ENCODE peak calls at places on chromosome 18, in seven cellular contexts. One of them, this sample, is unnamed.

GRCh38 chr18:67634631-67635338 is 118.3 kb upstream of the DSEL start:
- DNase-seq in astrocyte: no peak
- DNase-seq in breast epithelium: no peak
- DNase-seq in pancreas: no peak
- DNase-seq in tibial nerve: no peak
- DNase-seq in A549: no peak
- DNase-seq in cardiac muscle cell: peak; percentile 9
- DNase-seq in this sample: no peak

GRCh38 chr18:40414155-40414754 is 1540.8 kb upstream of the PIK3C3 start:
- DNase-seq in astrocyte: peak; percentile 33
- DNase-seq in breast epithelium: no peak
- DNase-seq in pancreas: no peak
- DNase-seq in tibial nerve: no peak
- DNase-seq in A549: no peak
- DNase-seq in cardiac muscle cell: no peak
- DNase-seq in this sample: peak; percentile 60

GRCh38 chr18:57585846-57586242 is 658 bp downstream of the FECH start:
- DNase-seq in astrocyte: no peak
- DNase-seq in breast epithelium: no peak
- DNase-seq in pancreas: no peak
- DNase-seq in tibial nerve: no peak
- DNase-seq in A549: no peak
- DNase-seq in cardiac muscle cell: no peak
- DNase-seq in this sample: peak; percentile 6

GRCh38 chr18:6056171-6056932 is 161.0 kb upstream of the TMEM200C start:
- DNase-seq in astrocyte: peak; percentile 69
- DNase-seq in breast epithelium: no peak
- DNase-seq in pancreas: no peak
- DNase-seq in tibial nerve: no peak
- DNase-seq in A549: peak; percentile 5
- DNase-seq in cardiac muscle cell: peak; percentile 22
- DNase-seq in this sample: peak; percentile 65

GRCh38 chr18:6589979-6590725 is 139.4 kb upstream of the ARHGAP28 start:
- DNase-seq in astrocyte: no peak
- DNase-seq in breast epithelium: no peak
- DNase-seq in pancreas: no peak
- DNase-seq in tibial nerve: no peak
- DNase-seq in A549: no peak
- DNase-seq in cardiac muscle cell: no peak
- DNase-seq in this sample: no peak

GRCh38 chr18:75478996-75479870 is 51.7 kb upstream of the SMIM21 start:
- DNase-seq in astrocyte: peak; percentile 37
- DNase-seq in breast epithelium: no peak
- DNase-seq in pancreas: no peak
- DNase-seq in tibial nerve: no peak
- DNase-seq in A549: peak; percentile 4
- DNase-seq in cardiac muscle cell: peak; percentile 64
- DNase-seq in this sample: peak; percentile 51

GRCh38 chr18:8431036-8431435 is 178.2 kb upstream of the RAB12 start:
- DNase-seq in astrocyte: no peak
- DNase-seq in breast epithelium: no peak
- DNase-seq in pancreas: no peak
- DNase-seq in tibial nerve: no peak
- DNase-seq in A549: no peak
- DNase-seq in cardiac muscle cell: no peak
- DNase-seq in this sample: no peak

GRCh38 chr18:43634994-43635393 is 357.7 kb upstream of the SYT4 start:
- DNase-seq in astrocyte: no peak
- DNase-seq in breast epithelium: no peak
- DNase-seq in pancreas: no peak
- DNase-seq in tibial nerve: no peak
- DNase-seq in A549: no peak
- DNase-seq in cardiac muscle cell: no peak
- DNase-seq in this sample: no peak

GRCh38 chr18:77114564-77115391 is 17.8 kb downstream of the MBP start:
- DNase-seq in astrocyte: peak; percentile 65
- DNase-seq in breast epithelium: peak; percentile 94
- DNase-seq in pancreas: peak; percentile 89
- DNase-seq in tibial nerve: peak; percentile 56
- DNase-seq in A549: peak; percentile 84
- DNase-seq in cardiac muscle cell: no peak
- DNase-seq in this sample: peak; percentile 70

GRCh38 chr18:54127759-54128378 is 96.6 kb downstream of the MBD2 start:
- DNase-seq in astrocyte: no peak
- DNase-seq in breast epithelium: no peak
- DNase-seq in pancreas: no peak
- DNase-seq in tibial nerve: no peak
- DNase-seq in A549: peak; percentile 13
- DNase-seq in cardiac muscle cell: peak; percentile 73
- DNase-seq in this sample: peak; percentile 68

GRCh38 chr18:37188016-37188791 is 359.3 kb downstream of the KIAA1328 start:
- DNase-seq in astrocyte: peak; percentile 16
- DNase-seq in breast epithelium: no peak
- DNase-seq in pancreas: no peak
- DNase-seq in tibial nerve: no peak
- DNase-seq in A549: no peak
- DNase-seq in cardiac muscle cell: no peak
- DNase-seq in this sample: peak; percentile 42

GRCh38 chr18:51603551-51603950 is 406.1 kb upstream of the MEX3C start:
- DNase-seq in astrocyte: no peak
- DNase-seq in breast epithelium: no peak
- DNase-seq in pancreas: no peak
- DNase-seq in tibial nerve: no peak
- DNase-seq in A549: no peak
- DNase-seq in cardiac muscle cell: peak; percentile 68
- DNase-seq in this sample: no peak

GRCh38 chr18:22560797-22561196 is 143.1 kb upstream of the CTAGE1 start:
- DNase-seq in astrocyte: no peak
- DNase-seq in breast epithelium: no peak
- DNase-seq in pancreas: no peak
- DNase-seq in tibial nerve: no peak
- DNase-seq in A549: no peak
- DNase-seq in cardiac muscle cell: no peak
- DNase-seq in this sample: no peak

GRCh38 chr18:22560283-22560627 is 142.5 kb upstream of the CTAGE1 start:
- DNase-seq in astrocyte: no peak
- DNase-seq in breast epithelium: no peak
- DNase-seq in pancreas: no peak
- DNase-seq in tibial nerve: no peak
- DNase-seq in A549: no peak
- DNase-seq in cardiac muscle cell: no peak
- DNase-seq in this sample: no peak

GRCh38 chr18:22559414-22560282 is 141.9 kb upstream of the CTAGE1 start:
- DNase-seq in astrocyte: peak; percentile 75
- DNase-seq in breast epithelium: no peak
- DNase-seq in pancreas: peak; percentile 52
- DNase-seq in tibial nerve: no peak
- DNase-seq in A549: peak; percentile 50
- DNase-seq in cardiac muscle cell: peak; percentile 93
- DNase-seq in this sample: peak; percentile 79

GRCh38 chr18:22564036-22564435 is 146.3 kb upstream of the CTAGE1 start:
- DNase-seq in astrocyte: peak; percentile 98
- DNase-seq in breast epithelium: no peak
- DNase-seq in pancreas: no peak
- DNase-seq in tibial nerve: no peak
- DNase-seq in A549: no peak
- DNase-seq in cardiac muscle cell: no peak
- DNase-seq in this sample: no peak

GRCh38 chr18:22563098-22563707 is 145.5 kb upstream of the CTAGE1 start:
- DNase-seq in astrocyte: peak; percentile 94
- DNase-seq in breast epithelium: peak; percentile 38
- DNase-seq in pancreas: peak; percentile 52
- DNase-seq in tibial nerve: no peak
- DNase-seq in A549: peak; percentile 82
- DNase-seq in cardiac muscle cell: peak; percentile 79
- DNase-seq in this sample: peak; percentile 94
- H3K27ac ChIP-seq in astrocyte: peak overlapping the region; percentile 55
- H3K27ac ChIP-seq in breast epithelium: no peak overlapping the region
- H3K27ac ChIP-seq in pancreas: no peak overlapping the region
- H3K27ac ChIP-seq in tibial nerve: no peak overlapping the region
- H3K27ac ChIP-seq in A549: peak overlapping the region; percentile 57
- H3K27ac ChIP-seq in cardiac muscle cell: no peak overlapping the region
- H3K27ac ChIP-seq in this sample: no peak overlapping the region

GRCh38 chr18:70149616-70150301 is 55.7 kb downstream of the RTTN start:
- DNase-seq in astrocyte: no peak
- DNase-seq in breast epithelium: no peak
- DNase-seq in pancreas: no peak
- DNase-seq in tibial nerve: no peak
- DNase-seq in A549: no peak
- DNase-seq in cardiac muscle cell: no peak
- DNase-seq in this sample: no peak

GRCh38 chr18:70148039-70148438 is 57.4 kb downstream of the RTTN start:
- DNase-seq in astrocyte: no peak
- DNase-seq in breast epithelium: no peak
- DNase-seq in pancreas: no peak
- DNase-seq in tibial nerve: no peak
- DNase-seq in A549: no peak
- DNase-seq in cardiac muscle cell: no peak
- DNase-seq in this sample: no peak

GRCh38 chr18:70148539-70148938 is 56.9 kb downstream of the RTTN start:
- DNase-seq in astrocyte: no peak
- DNase-seq in breast epithelium: no peak
- DNase-seq in pancreas: no peak
- DNase-seq in tibial nerve: no peak
- DNase-seq in A549: no peak
- DNase-seq in cardiac muscle cell: no peak
- DNase-seq in this sample: no peak

GRCh38 chr18:70151554-70152130 is 53.8 kb downstream of the RTTN start:
- DNase-seq in astrocyte: no peak
- DNase-seq in breast epithelium: no peak
- DNase-seq in pancreas: no peak
- DNase-seq in tibial nerve: no peak
- DNase-seq in A549: no peak
- DNase-seq in cardiac muscle cell: no peak
- DNase-seq in this sample: no peak

DNA sequence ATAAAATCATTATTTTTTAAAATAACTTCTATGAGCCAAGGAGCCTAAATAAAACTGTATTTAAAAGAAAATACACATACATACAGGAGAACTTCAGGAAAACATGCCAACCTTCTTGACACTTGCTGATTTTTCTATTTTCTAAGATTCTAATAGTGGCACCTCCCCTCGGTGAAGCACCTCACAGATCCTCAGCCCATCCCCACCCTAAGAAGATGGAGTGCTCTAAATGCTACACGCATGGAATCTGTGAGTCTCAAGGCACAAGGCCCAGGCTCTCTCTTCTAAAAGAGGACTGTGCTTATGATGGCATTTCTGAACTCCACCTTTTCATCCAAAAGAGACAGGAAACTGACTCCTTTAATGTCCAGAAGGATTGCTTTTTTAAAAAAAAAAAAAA is 56.3 kb downstream of the RTTN start:
- DNase-seq in astrocyte: no peak
- DNase-seq in breast epithelium: no peak
- DNase-seq in pancreas: no peak
- DNase-seq in tibial nerve: no peak
- DNase-seq in A549: no peak
- DNase-seq in cardiac muscle cell: no peak
- DNase-seq in this sample: no peak
- H3K27ac ChIP-seq in astrocyte: no peak overlapping the region
- H3K27ac ChIP-seq in breast epithelium: no peak overlapping the region
- H3K27ac ChIP-seq in pancreas: no peak overlapping the region
- H3K27ac ChIP-seq in tibial nerve: no peak overlapping the region
- H3K27ac ChIP-seq in A549: no peak overlapping the region
- H3K27ac ChIP-seq in cardiac muscle cell: no peak overlapping the region
- H3K27ac ChIP-seq in this sample: no peak overlapping the region

DNA sequence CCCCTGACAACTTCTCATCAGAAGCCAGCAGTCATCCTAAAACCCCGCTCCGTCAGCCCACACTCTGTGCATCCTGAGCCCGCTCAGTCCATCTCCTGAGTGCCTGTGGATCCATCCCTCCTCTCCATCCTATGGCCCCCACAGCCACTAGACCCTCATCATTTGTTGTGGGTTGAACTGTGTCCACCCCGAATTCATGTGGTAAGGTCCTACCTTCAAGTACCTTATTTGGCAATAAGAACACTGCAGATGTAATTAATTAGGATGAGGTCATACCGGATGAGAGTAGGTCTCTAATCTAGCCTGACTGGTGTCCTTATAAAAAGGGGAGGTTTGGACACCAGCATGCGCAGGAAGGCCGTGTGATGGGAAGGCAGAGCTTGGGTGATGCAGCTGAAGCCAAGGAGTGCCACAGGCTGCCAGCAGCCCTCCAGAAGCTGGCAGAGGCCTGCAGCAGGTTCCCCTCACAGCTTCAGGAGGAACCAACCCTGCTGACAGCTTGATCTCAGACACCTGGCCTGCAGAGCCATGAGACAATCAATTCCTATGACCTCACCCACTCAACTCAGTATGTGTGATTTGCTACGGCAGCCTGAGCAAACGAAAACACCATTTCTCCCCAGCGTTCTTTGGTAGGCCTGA is 192.4 kb downstream of the ZBTB7C start:
- DNase-seq in astrocyte: no peak
- DNase-seq in breast epithelium: no peak
- DNase-seq in pancreas: no peak
- DNase-seq in tibial nerve: no peak
- DNase-seq in A549: no peak
- DNase-seq in cardiac muscle cell: peak; percentile 17
- DNase-seq in this sample: no peak
- H3K27ac ChIP-seq in astrocyte: no peak overlapping the region
- H3K27ac ChIP-seq in breast epithelium: peak overlapping the region; percentile 32
- H3K27ac ChIP-seq in pancreas: no peak overlapping the region
- H3K27ac ChIP-seq in tibial nerve: no peak overlapping the region
- H3K27ac ChIP-seq in A549: no peak overlapping the region
- H3K27ac ChIP-seq in cardiac muscle cell: peak overlapping the region; percentile 45
- H3K27ac ChIP-seq in this sample: no peak overlapping the region

GRCh38 chr18:59669872-59670657 is 27.2 kb downstream of the CCBE1 start:
- DNase-seq in astrocyte: no peak
- DNase-seq in breast epithelium: no peak
- DNase-seq in pancreas: no peak
- DNase-seq in tibial nerve: no peak
- DNase-seq in A549: no peak
- DNase-seq in cardiac muscle cell: no peak
- DNase-seq in this sample: no peak

GRCh38 chr18:59674534-59674933 is 22.7 kb downstream of the CCBE1 start:
- DNase-seq in astrocyte: no peak
- DNase-seq in breast epithelium: no peak
- DNase-seq in pancreas: no peak
- DNase-seq in tibial nerve: no peak
- DNase-seq in A549: no peak
- DNase-seq in cardiac muscle cell: no peak
- DNase-seq in this sample: no peak

GRCh38 chr18:59675346-59675745 is 21.9 kb downstream of the CCBE1 start:
- DNase-seq in astrocyte: no peak
- DNase-seq in breast epithelium: no peak
- DNase-seq in pancreas: no peak
- DNase-seq in tibial nerve: no peak
- DNase-seq in A549: no peak
- DNase-seq in cardiac muscle cell: no peak
- DNase-seq in this sample: no peak

GRCh38 chr18:59672125-59672769 is 25.0 kb downstream of the CCBE1 start:
- DNase-seq in astrocyte: peak; percentile 62
- DNase-seq in breast epithelium: peak; percentile 26
- DNase-seq in pancreas: no peak
- DNase-seq in tibial nerve: no peak
- DNase-seq in A549: no peak
- DNase-seq in cardiac muscle cell: no peak
- DNase-seq in this sample: peak; percentile 70

DNA sequence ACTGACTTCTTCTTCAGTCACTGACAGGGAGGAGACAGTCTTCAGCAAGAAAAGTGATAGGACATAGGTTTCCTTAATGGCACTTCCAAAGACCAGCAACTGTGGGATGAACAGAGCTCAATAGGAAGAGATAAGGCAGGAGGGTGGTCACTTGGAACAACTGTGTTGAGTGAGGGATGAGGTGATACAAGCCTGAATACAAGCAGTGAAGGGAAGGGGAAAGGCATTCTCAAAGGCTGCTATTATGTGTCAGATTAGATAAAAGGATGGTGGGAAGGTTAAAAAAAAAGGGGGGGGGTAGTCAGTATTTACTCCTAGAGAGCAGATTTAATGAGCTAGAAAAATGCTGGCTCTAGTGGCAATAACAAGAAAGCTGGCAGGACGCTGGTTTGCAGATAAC is 25.7 kb downstream of the CCBE1 start:
- DNase-seq in astrocyte: no peak
- DNase-seq in breast epithelium: no peak
- DNase-seq in pancreas: no peak
- DNase-seq in tibial nerve: no peak
- DNase-seq in A549: no peak
- DNase-seq in cardiac muscle cell: no peak
- DNase-seq in this sample: no peak
- H3K27ac ChIP-seq in astrocyte: no peak overlapping the region
- H3K27ac ChIP-seq in breast epithelium: peak overlapping the region; percentile 25
- H3K27ac ChIP-seq in pancreas: no peak overlapping the region
- H3K27ac ChIP-seq in tibial nerve: no peak overlapping the region
- H3K27ac ChIP-seq in A549: no peak overlapping the region
- H3K27ac ChIP-seq in cardiac muscle cell: no peak overlapping the region
- H3K27ac ChIP-seq in this sample: no peak overlapping the region

This sample was measured in fibroblast of lung.